ENCODE peak calls at places on chromosome 13, in eight cellular contexts. One of them, this sample, is unnamed.

GRCh38 chr13:85186646-85187045 is 612.6 kb downstream of the SLITRK6 start:
- DNase-seq in WERI-Rb-1: no peak
- DNase-seq in heart left ventricle: no peak
- DNase-seq in neural progenitor cell: no peak
- DNase-seq in cardiac fibroblast: no peak
- DNase-seq in AG04450: no peak
- DNase-seq in tibial nerve: no peak
- DNase-seq in Caco-2: no peak
- DNase-seq in this sample: no peak

GRCh38 chr13:37383856-37384255 is 214.7 kb downstream of the POSTN start:
- DNase-seq in WERI-Rb-1: no peak
- DNase-seq in heart left ventricle: no peak
- DNase-seq in neural progenitor cell: no peak
- DNase-seq in cardiac fibroblast: no peak
- DNase-seq in AG04450: no peak
- DNase-seq in tibial nerve: no peak
- DNase-seq in Caco-2: no peak
- DNase-seq in this sample: no peak

GRCh38 chr13:37109080-37109678 is 3.7 kb upstream of the CSNK1A1L start:
- DNase-seq in WERI-Rb-1: no peak
- DNase-seq in heart left ventricle: no peak
- DNase-seq in neural progenitor cell: peak; percentile 30
- DNase-seq in cardiac fibroblast: peak; percentile 85
- DNase-seq in AG04450: peak; percentile 10
- DNase-seq in tibial nerve: no peak
- DNase-seq in Caco-2: peak; percentile 37
- DNase-seq in this sample: no peak

GRCh38 chr13:113936566-113936965 is 37.3 kb downstream of the C13orf46 start:
- DNase-seq in WERI-Rb-1: no peak
- DNase-seq in heart left ventricle: peak; percentile 32
- DNase-seq in neural progenitor cell: no peak
- DNase-seq in cardiac fibroblast: no peak
- DNase-seq in AG04450: no peak
- DNase-seq in tibial nerve: no peak
- DNase-seq in Caco-2: no peak
- DNase-seq in this sample: no peak

GRCh38 chr13:114100446-114101320 is 31.7 kb downstream of the RASA3 start:
- DNase-seq in WERI-Rb-1: peak; percentile 32
- DNase-seq in heart left ventricle: peak; percentile 62
- DNase-seq in neural progenitor cell: no peak
- DNase-seq in cardiac fibroblast: peak; percentile 25
- DNase-seq in AG04450: no peak
- DNase-seq in tibial nerve: peak; percentile 19
- DNase-seq in Caco-2: no peak
- DNase-seq in this sample: no peak

GRCh38 chr13:54194233-54195024 is 1165.8 kb downstream of the OLFM4 start:
- DNase-seq in WERI-Rb-1: no peak
- DNase-seq in heart left ventricle: no peak
- DNase-seq in neural progenitor cell: no peak
- DNase-seq in cardiac fibroblast: no peak
- DNase-seq in AG04450: no peak
- DNase-seq in tibial nerve: no peak
- DNase-seq in Caco-2: no peak
- DNase-seq in this sample: no peak

GRCh38 chr13:44620057-44620456 is 43.9 kb upstream of the TSC22D1 start:
- DNase-seq in WERI-Rb-1: no peak
- DNase-seq in heart left ventricle: no peak
- DNase-seq in neural progenitor cell: peak; percentile 18
- DNase-seq in cardiac fibroblast: peak; percentile 41
- DNase-seq in AG04450: no peak
- DNase-seq in tibial nerve: no peak
- DNase-seq in Caco-2: no peak
- DNase-seq in this sample: no peak

GRCh38 chr13:111920932-111921705 is 145.8 kb upstream of the SOX1 start:
- DNase-seq in WERI-Rb-1: no peak
- DNase-seq in heart left ventricle: no peak
- DNase-seq in neural progenitor cell: no peak
- DNase-seq in cardiac fibroblast: no peak
- DNase-seq in AG04450: no peak
- DNase-seq in tibial nerve: no peak
- DNase-seq in Caco-2: no peak
- DNase-seq in this sample: no peak

GRCh38 chr13:110877737-110878136 is 37.1 kb downstream of the ANKRD10 start:
- DNase-seq in WERI-Rb-1: no peak
- DNase-seq in heart left ventricle: no peak
- DNase-seq in neural progenitor cell: no peak
- DNase-seq in cardiac fibroblast: no peak
- DNase-seq in AG04450: no peak
- DNase-seq in tibial nerve: no peak
- DNase-seq in Caco-2: no peak
- DNase-seq in this sample: no peak

GRCh38 chr13:50323440-50324070 is 308.3 kb downstream of the KCNRG start:
- DNase-seq in WERI-Rb-1: no peak
- DNase-seq in heart left ventricle: no peak
- DNase-seq in neural progenitor cell: no peak
- DNase-seq in cardiac fibroblast: peak; percentile 96
- DNase-seq in AG04450: peak; percentile 71
- DNase-seq in tibial nerve: no peak
- DNase-seq in Caco-2: no peak
- DNase-seq in this sample: no peak

GRCh38 chr13:100097821-100098220 is 8.9 kb downstream of the PCCA start:
- DNase-seq in WERI-Rb-1: no peak
- DNase-seq in heart left ventricle: no peak
- DNase-seq in neural progenitor cell: no peak
- DNase-seq in cardiac fibroblast: no peak
- DNase-seq in AG04450: no peak
- DNase-seq in tibial nerve: no peak
- DNase-seq in Caco-2: no peak
- DNase-seq in this sample: no peak

GRCh38 chr13:100102042-100102441 is 13.1 kb downstream of the PCCA start:
- DNase-seq in WERI-Rb-1: no peak
- DNase-seq in heart left ventricle: no peak
- DNase-seq in neural progenitor cell: no peak
- DNase-seq in cardiac fibroblast: no peak
- DNase-seq in AG04450: no peak
- DNase-seq in tibial nerve: no peak
- DNase-seq in Caco-2: no peak
- DNase-seq in this sample: no peak

GRCh38 chr13:100096526-100096925 is 7.6 kb downstream of the PCCA start:
- DNase-seq in WERI-Rb-1: no peak
- DNase-seq in heart left ventricle: no peak
- DNase-seq in neural progenitor cell: no peak
- DNase-seq in cardiac fibroblast: no peak
- DNase-seq in AG04450: no peak
- DNase-seq in tibial nerve: no peak
- DNase-seq in Caco-2: no peak
- DNase-seq in this sample: no peak

GRCh38 chr13:100098445-100099116 is 9.7 kb downstream of the PCCA start:
- DNase-seq in WERI-Rb-1: no peak
- DNase-seq in heart left ventricle: no peak
- DNase-seq in neural progenitor cell: no peak
- DNase-seq in cardiac fibroblast: no peak
- DNase-seq in AG04450: no peak
- DNase-seq in tibial nerve: no peak
- DNase-seq in Caco-2: peak; percentile 32
- DNase-seq in this sample: no peak

DNA sequence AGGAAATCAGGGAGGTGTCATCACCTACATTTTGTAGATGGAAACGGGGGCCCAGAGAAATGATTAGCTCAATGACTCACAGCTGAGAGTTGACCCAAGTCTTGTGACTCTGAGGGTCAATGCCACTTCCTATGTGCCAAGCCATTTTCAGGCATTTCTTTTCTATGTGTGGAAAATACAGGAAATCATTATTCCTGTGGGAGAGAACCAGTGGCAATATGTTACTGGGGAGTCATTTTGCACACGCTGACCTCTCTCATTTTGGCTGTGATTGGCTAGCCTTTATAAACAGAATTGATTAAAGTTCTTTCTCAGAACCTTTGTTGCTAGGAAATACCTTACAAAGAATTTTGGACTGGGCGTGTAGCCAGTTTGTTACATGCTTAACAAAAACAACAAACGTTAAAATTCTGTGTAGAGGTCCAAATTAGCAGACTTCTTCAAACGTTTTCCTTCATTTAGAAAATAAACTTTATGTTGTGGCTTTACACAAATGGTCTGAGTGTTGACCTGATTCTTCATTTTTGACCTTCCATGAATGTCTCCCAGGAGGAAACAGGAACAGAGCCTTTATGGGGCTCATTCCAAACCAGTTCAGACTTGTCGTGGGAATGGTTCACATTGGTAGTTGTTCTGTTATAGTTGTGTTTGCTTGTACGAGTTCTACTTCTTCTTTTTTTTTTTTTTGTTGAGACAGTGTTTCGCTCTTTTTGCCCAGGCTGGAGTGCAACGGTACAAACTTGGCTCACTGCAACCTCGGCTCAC is 11.4 kb downstream of the PCCA start:
- DNase-seq in WERI-Rb-1: no peak
- DNase-seq in heart left ventricle: no peak
- DNase-seq in neural progenitor cell: no peak
- DNase-seq in cardiac fibroblast: peak; percentile 67
- DNase-seq in AG04450: peak; percentile 50
- DNase-seq in tibial nerve: no peak
- DNase-seq in Caco-2: no peak
- DNase-seq in this sample: peak; percentile 63
- H3K4me3 ChIP-seq in WERI-Rb-1: no peak overlapping the region
- H3K4me3 ChIP-seq in heart left ventricle: no peak overlapping the region
- H3K4me3 ChIP-seq in neural progenitor cell: no peak overlapping the region
- H3K4me3 ChIP-seq in cardiac fibroblast: no peak overlapping the region
- H3K4me3 ChIP-seq in AG04450: no peak overlapping the region
- H3K4me3 ChIP-seq in tibial nerve: no peak overlapping the region
- H3K4me3 ChIP-seq in Caco-2: no peak overlapping the region
- H3K4me3 ChIP-seq in this sample: no peak overlapping the region

DNA sequence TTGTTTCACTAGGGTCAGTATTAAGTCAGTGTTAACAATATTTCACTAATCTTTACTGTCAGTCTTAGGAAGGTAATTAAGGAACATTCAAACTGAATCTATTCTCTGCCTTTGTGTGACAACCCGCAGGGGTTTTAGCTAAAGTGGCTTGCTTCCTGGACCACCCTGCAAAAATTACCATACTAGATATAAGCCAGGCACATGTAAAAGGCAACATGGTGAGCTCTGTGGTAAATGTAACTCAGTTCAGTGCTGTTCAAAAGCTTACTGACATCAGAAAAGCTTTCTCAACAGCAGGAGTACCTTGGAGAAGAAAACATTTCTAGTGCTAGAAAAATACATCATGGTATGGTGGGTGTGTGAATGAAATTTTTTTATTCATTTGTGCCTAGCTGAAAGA is 116.7 kb downstream of the FREM2 start:
- DNase-seq in WERI-Rb-1: no peak
- DNase-seq in heart left ventricle: no peak
- DNase-seq in neural progenitor cell: peak; percentile 18
- DNase-seq in cardiac fibroblast: no peak
- DNase-seq in AG04450: no peak
- DNase-seq in tibial nerve: no peak
- DNase-seq in Caco-2: no peak
- DNase-seq in this sample: no peak
- H3K4me3 ChIP-seq in WERI-Rb-1: no peak overlapping the region
- H3K4me3 ChIP-seq in heart left ventricle: no peak overlapping the region
- H3K4me3 ChIP-seq in neural progenitor cell: no peak overlapping the region
- H3K4me3 ChIP-seq in cardiac fibroblast: no peak overlapping the region
- H3K4me3 ChIP-seq in AG04450: no peak overlapping the region
- H3K4me3 ChIP-seq in tibial nerve: no peak overlapping the region
- H3K4me3 ChIP-seq in Caco-2: no peak overlapping the region
- H3K4me3 ChIP-seq in this sample: no peak overlapping the region

GRCh38 chr13:73063166-73063565 is 4.4 kb downstream of the KLF5 start:
- DNase-seq in WERI-Rb-1: no peak
- DNase-seq in heart left ventricle: no peak
- DNase-seq in neural progenitor cell: no peak
- DNase-seq in cardiac fibroblast: no peak
- DNase-seq in AG04450: no peak
- DNase-seq in tibial nerve: no peak
- DNase-seq in Caco-2: no peak
- DNase-seq in this sample: no peak

GRCh38 chr13:73064991-73065390 is 6.2 kb downstream of the KLF5 start:
- DNase-seq in WERI-Rb-1: no peak
- DNase-seq in heart left ventricle: no peak
- DNase-seq in neural progenitor cell: no peak
- DNase-seq in cardiac fibroblast: no peak
- DNase-seq in AG04450: no peak
- DNase-seq in tibial nerve: no peak
- DNase-seq in Caco-2: no peak
- DNase-seq in this sample: no peak

GRCh38 chr13:73060251-73061160 is 1.7 kb downstream of the KLF5 start:
- DNase-seq in WERI-Rb-1: no peak
- DNase-seq in heart left ventricle: no peak
- DNase-seq in neural progenitor cell: peak; percentile 37
- DNase-seq in cardiac fibroblast: peak; percentile 62
- DNase-seq in AG04450: peak; percentile 50
- DNase-seq in tibial nerve: no peak
- DNase-seq in Caco-2: no peak
- DNase-seq in this sample: peak; percentile 36

GRCh38 chr13:73061478-73062275 is 2.9 kb downstream of the KLF5 start:
- DNase-seq in WERI-Rb-1: no peak
- DNase-seq in heart left ventricle: no peak
- DNase-seq in neural progenitor cell: no peak
- DNase-seq in cardiac fibroblast: peak; percentile 22
- DNase-seq in AG04450: no peak
- DNase-seq in tibial nerve: no peak
- DNase-seq in Caco-2: peak; percentile 38
- DNase-seq in this sample: no peak

GRCh38 chr13:73062368-73062767 is 3.6 kb downstream of the KLF5 start:
- DNase-seq in WERI-Rb-1: no peak
- DNase-seq in heart left ventricle: no peak
- DNase-seq in neural progenitor cell: peak; percentile 13
- DNase-seq in cardiac fibroblast: no peak
- DNase-seq in AG04450: no peak
- DNase-seq in tibial nerve: no peak
- DNase-seq in Caco-2: no peak
- DNase-seq in this sample: no peak
- H3K4me3 ChIP-seq in WERI-Rb-1: no peak overlapping the region
- H3K4me3 ChIP-seq in heart left ventricle: no peak overlapping the region
- H3K4me3 ChIP-seq in neural progenitor cell: no peak overlapping the region
- H3K4me3 ChIP-seq in cardiac fibroblast: no peak overlapping the region
- H3K4me3 ChIP-seq in AG04450: no peak overlapping the region
- H3K4me3 ChIP-seq in tibial nerve: peak overlapping the region; percentile 90
- H3K4me3 ChIP-seq in Caco-2: peak overlapping the region; percentile 99
- H3K4me3 ChIP-seq in this sample: no peak overlapping the region

DNA sequence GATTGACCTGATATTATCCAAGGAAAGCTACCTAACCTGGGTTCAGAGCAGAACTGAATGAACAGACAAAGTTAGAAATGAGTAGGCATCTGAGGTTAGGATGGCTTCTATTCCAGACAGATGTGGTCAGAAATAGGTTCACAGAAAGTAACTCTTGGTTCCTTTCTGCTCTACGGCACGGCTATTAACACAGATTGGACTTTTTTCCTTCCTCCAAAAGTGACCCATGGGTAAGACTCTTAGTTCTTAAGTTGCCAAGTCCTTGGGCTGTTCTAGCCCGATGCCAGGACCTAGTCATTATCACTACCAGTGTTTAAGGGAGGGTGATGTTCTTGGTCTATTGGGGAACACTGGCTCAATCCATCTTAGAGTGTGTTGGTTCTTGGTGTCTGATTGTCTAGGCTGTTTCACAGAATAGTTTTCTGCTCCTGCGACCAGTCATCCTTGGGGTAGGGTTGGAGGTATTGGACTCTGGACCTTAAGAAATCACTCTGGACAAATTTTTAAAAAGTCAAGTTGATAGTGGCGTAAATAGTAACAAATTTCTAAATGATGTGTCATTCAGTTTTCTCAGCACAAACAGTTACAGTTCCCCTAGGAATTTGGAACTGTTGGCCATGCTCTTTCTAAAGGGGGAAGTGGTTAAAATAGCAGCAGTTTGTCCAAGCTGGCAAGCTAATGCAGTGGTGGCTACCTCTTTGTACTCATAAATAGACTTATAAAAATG is 60.1 kb upstream of the MYCBP2 start:
- DNase-seq in WERI-Rb-1: no peak
- DNase-seq in heart left ventricle: no peak
- DNase-seq in neural progenitor cell: no peak
- DNase-seq in cardiac fibroblast: peak; percentile 86
- DNase-seq in AG04450: no peak
- DNase-seq in tibial nerve: peak; percentile 23
- DNase-seq in Caco-2: no peak
- DNase-seq in this sample: no peak
- H3K4me3 ChIP-seq in WERI-Rb-1: no peak overlapping the region
- H3K4me3 ChIP-seq in heart left ventricle: no peak overlapping the region
- H3K4me3 ChIP-seq in neural progenitor cell: no peak overlapping the region
- H3K4me3 ChIP-seq in cardiac fibroblast: no peak overlapping the region
- H3K4me3 ChIP-seq in AG04450: no peak overlapping the region
- H3K4me3 ChIP-seq in tibial nerve: no peak overlapping the region
- H3K4me3 ChIP-seq in Caco-2: no peak overlapping the region
- H3K4me3 ChIP-seq in this sample: no peak overlapping the region